ENCODE peak calls at places on chromosome 21, in six cellular contexts. P is heart right ventricle, M is GM12865, T is tibial nerve, G is A549, D is activated B cell treated with CpG ODN at 0.5 μM for 24 hours. S is an unnamed sample.

GRCh38 chr21:45156459-45156858 is 82.1 kb downstream of the ADARB1 start:
- DNase-seq in P (no peak), M (no peak), T (no peak), G (no peak), D (no peak), S (no peak)

GRCh38 chr21:25556087-25556486 is 51.2 kb downstream of the MRPL39 start:
- DNase-seq in P (no peak), M (no peak), T (no peak), G (no peak), D (no peak), S (no peak)

GRCh38 chr21:39452207-39452964 is 616 bp downstream of the SH3BGR start:
- DNase-seq in P (no peak), M (no peak), T (no peak), G (no peak), D (no peak), S (no peak)

GRCh38 chr21:25039461-25040380 is 567.6 kb downstream of the MRPL39 start:
- DNase-seq in P (no peak), M (peak; percentile 73), T (no peak), G (no peak), D (no peak), S (no peak)

GRCh38 chr21:33836408-33836807 is 79.2 kb downstream of the ATP5PO start:
- DNase-seq in P (no peak), M (no peak), T (no peak), G (no peak), D (no peak), S (no peak)

GRCh38 chr21:45987121-45987711 is 5.6 kb downstream of the COL6A1 start:
- DNase-seq in P (peak; percentile 11), M (no peak), T (no peak), G (no peak), D (peak; percentile 13), S (no peak)

GRCh38 chr21:44485254-44485793 is 30.0 kb downstream of the LRRC3 start:
- DNase-seq in P (no peak), M (no peak), T (no peak), G (peak; percentile 51), D (no peak), S (no peak)

GRCh38 chr21:35578831-35579470 is 481.4 kb downstream of the SETD4 start:
- DNase-seq in P (no peak), M (no peak), T (no peak), G (no peak), D (no peak), S (no peak)

GRCh38 chr21:44517175-44517899 is 22.7 kb downstream of the KRTAP10-1 start:
- DNase-seq in P (no peak), M (peak; percentile 41), T (no peak), G (peak; percentile 53), D (no peak), S (no peak)

GRCh38 chr21:38861989-38862683 is 56.4 kb downstream of the ETS2 start:
- DNase-seq in P (no peak), M (peak; percentile 74), T (no peak), G (no peak), D (peak; percentile 39), S (no peak)

GRCh38 chr21:44550807-44551206 is 498 bp downstream of the KRTAP10-2 start:
- DNase-seq in P (no peak), M (no peak), T (no peak), G (no peak), D (no peak), S (no peak)

GRCh38 chr21:45082715-45083114 is 8.3 kb downstream of the ADARB1 start:
- DNase-seq in P (no peak), M (no peak), T (no peak), G (no peak), D (no peak), S (no peak)

GRCh38 chr21:15788847-15789548 is 59.2 kb downstream of the USP25 start:
- DNase-seq in P (no peak), M (no peak), T (no peak), G (no peak), D (no peak), S (no peak)

GRCh38 chr21:15659768-15660423 is 69.9 kb upstream of the USP25 start:
- DNase-seq in P (no peak), M (no peak), T (no peak), G (peak; percentile 5), D (no peak), S (no peak)

GRCh38 chr21:29671728-29672127 is 268.1 kb downstream of the GRIK1 start:
- DNase-seq in P (no peak), M (no peak), T (no peak), G (no peak), D (no peak), S (no peak)

GRCh38 chr21:29318354-29318753 is 19.6 kb downstream of the BACH1 start:
- DNase-seq in P (no peak), M (no peak), T (no peak), G (no peak), D (no peak), S (no peak)

GRCh38 chr21:25809013-25809412 is 74.2 kb downstream of the GABPA start:
- DNase-seq in P (no peak), M (no peak), T (no peak), G (no peak), D (no peak), S (no peak)

GRCh38 chr21:45002381-45003204 is 62.8 kb downstream of the SLX9 start:
- DNase-seq in P (peak; percentile 8), M (no peak), T (no peak), G (no peak), D (no peak), S (no peak)

GRCh38 chr21:17726047-17726446 is 93.1 kb downstream of the C21orf91 start:
- DNase-seq in P (no peak), M (no peak), T (no peak), G (no peak), D (no peak), S (no peak)

GRCh38 chr21:39441502-39442475 is 3.8 kb downstream of the LCA5L start:
- DNase-seq in P (no peak), M (peak; percentile 62), T (no peak), G (peak; percentile 36), D (no peak), S (no peak)

GRCh38 chr21:39321424-39321823 is 8.0 kb upstream of the BRWD1 start:
- DNase-seq in P (no peak), M (no peak), T (no peak), G (no peak), D (no peak), S (no peak)

GRCh38 chr21:44331650-44332306 is 7.4 kb downstream of the CFAP410 start:
- DNase-seq in P (peak; percentile 7), M (no peak), T (no peak), G (no peak), D (no peak), S (no peak)

GRCh38 chr21:22764222-22764621 is 1766.0 kb downstream of the NCAM2 start:
- DNase-seq in P (no peak), M (no peak), T (no peak), G (no peak), D (no peak), S (no peak)

GRCh38 chr21:45874716-45875415 is 106.7 kb upstream of the COL6A1 start:
- DNase-seq in P (no peak), M (no peak), T (no peak), G (no peak), D (no peak), S (peak; percentile 52)

GRCh38 chr21:28943631-28944030 is 49.0 kb downstream of the LTN1 start:
- DNase-seq in P (no peak), M (no peak), T (no peak), G (no peak), D (no peak), S (no peak)

GRCh38 chr21:29843818-29844217 is 96.0 kb downstream of the GRIK1 start:
- DNase-seq in P (no peak), M (no peak), T (no peak), G (no peak), D (no peak), S (no peak)

GRCh38 chr21:28342229-28342810 is 650.4 kb downstream of the LTN1 start:
- DNase-seq in P (no peak), M (no peak), T (no peak), G (no peak), D (no peak), S (no peak)

GRCh38 chr21:28439852-28440251 is 552.8 kb downstream of the LTN1 start:
- DNase-seq in P (no peak), M (no peak), T (no peak), G (no peak), D (no peak), S (no peak)

GRCh38 chr21:15121655-15122120 is 56.9 kb upstream of the NRIP1 start:
- DNase-seq in P (peak; percentile 21), M (no peak), T (no peak), G (no peak), D (no peak), S (no peak)

GRCh38 chr21:45427331-45428271 is 22.6 kb downstream of the COL18A1 start:
- DNase-seq in P (no peak), M (no peak), T (no peak), G (peak; percentile 92), D (no peak), S (peak; percentile 81)

DNA sequence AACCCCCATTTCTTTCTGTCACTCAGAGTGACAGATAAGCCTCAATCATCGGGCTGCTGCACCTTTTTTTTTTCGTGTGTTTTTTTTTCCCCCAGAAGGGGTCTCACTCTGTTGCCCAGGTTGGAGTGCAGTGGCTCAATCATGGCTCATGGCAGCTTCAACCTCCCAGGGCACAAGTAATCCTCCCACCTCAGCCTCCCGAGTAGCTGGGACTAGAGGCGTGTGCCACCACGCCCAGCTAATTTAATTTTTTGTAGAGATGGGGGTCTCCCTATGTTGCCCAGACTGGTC is 1.2 kb upstream of the TMPRSS2 start:
- DNase-seq in P (no peak), M (no peak), T (no peak), G (no peak), D (no peak), S (no peak)
- TF ChIP-seq CTCF in P (no peak), M (no peak), T (no peak), G (no peak), D (no peak), S (no peak)

GRCh38 chr21:43207868-43208267 is 39.1 kb downstream of the CRYAA start:
- DNase-seq in P (no peak), M (no peak), T (peak; percentile 2), G (no peak), D (no peak), S (no peak)

GRCh38 chr21:43208561-43209332 is 39.9 kb downstream of the CRYAA start:
- DNase-seq in P (no peak), M (no peak), T (peak; percentile 9), G (no peak), D (no peak), S (no peak)

GRCh38 chr21:43210454-43211084 is 41.8 kb downstream of the CRYAA start:
- DNase-seq in P (no peak), M (no peak), T (no peak), G (no peak), D (no peak), S (no peak)

GRCh38 chr21:43209575-43210453 is 41.0 kb downstream of the CRYAA start:
- DNase-seq in P (no peak), M (no peak), T (peak; percentile 11), G (peak; percentile 66), D (no peak), S (no peak)

GRCh38 chr21:43211085-43212071 is 42.6 kb downstream of the CRYAA start:
- DNase-seq in P (peak; percentile 55), M (peak; percentile 25), T (peak; percentile 20), G (no peak), D (no peak), S (no peak)
- TF ChIP-seq CTCF in P (no peak), M (peak; percentile 6), T (no peak), G (no peak), D (no peak), S (no peak)

GRCh38 chr21:36854391-36854790 is 112.1 kb downstream of the HLCS start:
- DNase-seq in P (no peak), M (peak; percentile 49), T (no peak), G (peak; percentile 22), D (no peak), S (no peak)
- TF ChIP-seq CTCF in P (peak; percentile 47), M (peak; percentile 53), T (no peak), G (peak; percentile 58), D (no peak), S (no peak)

GRCh38 chr21:32364801-32365200 is 28.0 kb downstream of the URB1 start:
- DNase-seq in P (no peak), M (no peak), T (no peak), G (no peak), D (no peak), S (no peak)
- TF ChIP-seq CTCF in P (no peak), M (no peak), T (no peak), G (no peak), D (no peak), S (no peak)

S was measured in omental fat pad.